ENCODE peak calls at places on chromosomes 5 and 9, in seven cellular contexts. One of them, this sample, is unnamed.

GRCh38 chr5:181121675-181122561 is 9.1 kb downstream of the OR2V1 start:
- DNase-seq in AG09309: no peak
- DNase-seq in fibroblast of lung: no peak
- DNase-seq in PC-9: no peak
- DNase-seq in tibial artery: no peak
- DNase-seq in mucosa of descending colon: no peak
- DNase-seq in upper lobe of right lung: peak; percentile 57
- DNase-seq in this sample: no peak

GRCh38 chr9:27179245-27179870 is 70.3 kb downstream of the TEK start:
- DNase-seq in AG09309: no peak
- DNase-seq in fibroblast of lung: peak; percentile 26
- DNase-seq in PC-9: no peak
- DNase-seq in tibial artery: no peak
- DNase-seq in mucosa of descending colon: no peak
- DNase-seq in upper lobe of right lung: no peak
- DNase-seq in this sample: no peak

GRCh38 chr5:35960328-35960727 is 21.9 kb upstream of the CAPSL start:
- DNase-seq in AG09309: no peak
- DNase-seq in fibroblast of lung: no peak
- DNase-seq in PC-9: no peak
- DNase-seq in tibial artery: no peak
- DNase-seq in mucosa of descending colon: no peak
- DNase-seq in upper lobe of right lung: no peak
- DNase-seq in this sample: no peak

GRCh38 chr9:88835038-88835466 is 156.2 kb upstream of the S1PR3 start:
- DNase-seq in AG09309: no peak
- DNase-seq in fibroblast of lung: peak; percentile 65
- DNase-seq in PC-9: no peak
- DNase-seq in tibial artery: no peak
- DNase-seq in mucosa of descending colon: no peak
- DNase-seq in upper lobe of right lung: no peak
- DNase-seq in this sample: peak; percentile 58

GRCh38 chr9:137089232-137089947 is 2.6 kb downstream of the MAN1B1 start:
- DNase-seq in AG09309: no peak
- DNase-seq in fibroblast of lung: no peak
- DNase-seq in PC-9: no peak
- DNase-seq in tibial artery: no peak
- DNase-seq in mucosa of descending colon: no peak
- DNase-seq in upper lobe of right lung: no peak
- DNase-seq in this sample: no peak

GRCh38 chr9:22354699-22355384 is 91.8 kb upstream of the DMRTA1 start:
- DNase-seq in AG09309: no peak
- DNase-seq in fibroblast of lung: no peak
- DNase-seq in PC-9: no peak
- DNase-seq in tibial artery: no peak
- DNase-seq in mucosa of descending colon: no peak
- DNase-seq in upper lobe of right lung: no peak
- DNase-seq in this sample: no peak

GRCh38 chr5:124461110-124461509 is 285.3 kb downstream of the ZNF608 start:
- DNase-seq in AG09309: no peak
- DNase-seq in fibroblast of lung: no peak
- DNase-seq in PC-9: no peak
- DNase-seq in tibial artery: no peak
- DNase-seq in mucosa of descending colon: no peak
- DNase-seq in upper lobe of right lung: no peak
- DNase-seq in this sample: no peak

GRCh38 chr5:11973469-11973868 is 69.2 kb upstream of the CTNND2 start:
- DNase-seq in AG09309: no peak
- DNase-seq in fibroblast of lung: no peak
- DNase-seq in PC-9: no peak
- DNase-seq in tibial artery: no peak
- DNase-seq in mucosa of descending colon: no peak
- DNase-seq in upper lobe of right lung: no peak
- DNase-seq in this sample: no peak

GRCh38 chr9:270657-271237 is 56.1 kb downstream of the DOCK8 start:
- DNase-seq in AG09309: no peak
- DNase-seq in fibroblast of lung: no peak
- DNase-seq in PC-9: no peak
- DNase-seq in tibial artery: no peak
- DNase-seq in mucosa of descending colon: no peak
- DNase-seq in upper lobe of right lung: no peak
- DNase-seq in this sample: peak; percentile 19

GRCh38 chr9:127557466-127557869 is 54.6 kb upstream of the STXBP1 start:
- DNase-seq in AG09309: no peak
- DNase-seq in fibroblast of lung: peak; percentile 82
- DNase-seq in PC-9: peak; percentile 50
- DNase-seq in tibial artery: no peak
- DNase-seq in mucosa of descending colon: no peak
- DNase-seq in upper lobe of right lung: no peak
- DNase-seq in this sample: no peak

GRCh38 chr5:139904566-139905400 is 109.2 kb downstream of the PSD2 start:
- DNase-seq in AG09309: no peak
- DNase-seq in fibroblast of lung: no peak
- DNase-seq in PC-9: no peak
- DNase-seq in tibial artery: no peak
- DNase-seq in mucosa of descending colon: no peak
- DNase-seq in upper lobe of right lung: peak; percentile 56
- DNase-seq in this sample: no peak

GRCh38 chr9:27572566-27572917 is 739 bp downstream of the C9orf72 start:
- DNase-seq in AG09309: no peak
- DNase-seq in fibroblast of lung: peak; percentile 39
- DNase-seq in PC-9: peak; percentile 74
- DNase-seq in tibial artery: peak; percentile 78
- DNase-seq in mucosa of descending colon: peak; percentile 66
- DNase-seq in upper lobe of right lung: no peak
- DNase-seq in this sample: peak; percentile 73

GRCh38 chr5:180829711-180830110 is 27.1 kb upstream of the MGAT1 start:
- DNase-seq in AG09309: no peak
- DNase-seq in fibroblast of lung: no peak
- DNase-seq in PC-9: no peak
- DNase-seq in tibial artery: no peak
- DNase-seq in mucosa of descending colon: no peak
- DNase-seq in upper lobe of right lung: no peak
- DNase-seq in this sample: no peak

GRCh38 chr5:151706906-151707305 is 20.2 kb upstream of the SPARC start:
- DNase-seq in AG09309: no peak
- DNase-seq in fibroblast of lung: no peak
- DNase-seq in PC-9: no peak
- DNase-seq in tibial artery: no peak
- DNase-seq in mucosa of descending colon: no peak
- DNase-seq in upper lobe of right lung: no peak
- DNase-seq in this sample: no peak

GRCh38 chr5:122150128-122150685 is 20.9 kb downstream of the ZNF474 start:
- DNase-seq in AG09309: no peak
- DNase-seq in fibroblast of lung: no peak
- DNase-seq in PC-9: no peak
- DNase-seq in tibial artery: no peak
- DNase-seq in mucosa of descending colon: no peak
- DNase-seq in upper lobe of right lung: no peak
- DNase-seq in this sample: no peak

GRCh38 chr5:179974946-179975712 is 67.4 kb upstream of the TBC1D9B start:
- DNase-seq in AG09309: no peak
- DNase-seq in fibroblast of lung: peak; percentile 14
- DNase-seq in PC-9: no peak
- DNase-seq in tibial artery: no peak
- DNase-seq in mucosa of descending colon: peak; percentile 64
- DNase-seq in upper lobe of right lung: peak; percentile 70
- DNase-seq in this sample: peak; percentile 59

GRCh38 chr9:77965445-77965844 is 66.2 kb downstream of the GNAQ start:
- DNase-seq in AG09309: no peak
- DNase-seq in fibroblast of lung: no peak
- DNase-seq in PC-9: no peak
- DNase-seq in tibial artery: no peak
- DNase-seq in mucosa of descending colon: no peak
- DNase-seq in upper lobe of right lung: no peak
- DNase-seq in this sample: no peak

GRCh38 chr9:21465859-21466518 is 16.1 kb downstream of the IFNE start:
- DNase-seq in AG09309: peak; percentile 32
- DNase-seq in fibroblast of lung: peak; percentile 75
- DNase-seq in PC-9: peak; percentile 51
- DNase-seq in tibial artery: no peak
- DNase-seq in mucosa of descending colon: peak; percentile 42
- DNase-seq in upper lobe of right lung: no peak
- DNase-seq in this sample: peak; percentile 49

GRCh38 chr5:105392710-105393149 is 1830.1 kb upstream of the NUDT12 start:
- DNase-seq in AG09309: no peak
- DNase-seq in fibroblast of lung: no peak
- DNase-seq in PC-9: peak; percentile 70
- DNase-seq in tibial artery: no peak
- DNase-seq in mucosa of descending colon: no peak
- DNase-seq in upper lobe of right lung: no peak
- DNase-seq in this sample: no peak

GRCh38 chr9:2764371-2764770 is 47.1 kb downstream of the KCNV2 start:
- DNase-seq in AG09309: no peak
- DNase-seq in fibroblast of lung: no peak
- DNase-seq in PC-9: no peak
- DNase-seq in tibial artery: no peak
- DNase-seq in mucosa of descending colon: peak; percentile 8
- DNase-seq in upper lobe of right lung: no peak
- DNase-seq in this sample: peak; percentile 13

GRCh38 chr5:17282283-17283120 is 65.1 kb downstream of the BASP1 start:
- DNase-seq in AG09309: no peak
- DNase-seq in fibroblast of lung: no peak
- DNase-seq in PC-9: no peak
- DNase-seq in tibial artery: no peak
- DNase-seq in mucosa of descending colon: no peak
- DNase-seq in upper lobe of right lung: no peak
- DNase-seq in this sample: peak; percentile 94

GRCh38 chr9:18549772-18550171 is 75.8 kb downstream of the ADAMTSL1 start:
- DNase-seq in AG09309: no peak
- DNase-seq in fibroblast of lung: no peak
- DNase-seq in PC-9: no peak
- DNase-seq in tibial artery: no peak
- DNase-seq in mucosa of descending colon: no peak
- DNase-seq in upper lobe of right lung: no peak
- DNase-seq in this sample: no peak

GRCh38 chr9:85729882-85730281 is 11.9 kb downstream of the AGTPBP1 start:
- DNase-seq in AG09309: no peak
- DNase-seq in fibroblast of lung: no peak
- DNase-seq in PC-9: no peak
- DNase-seq in tibial artery: no peak
- DNase-seq in mucosa of descending colon: no peak
- DNase-seq in upper lobe of right lung: no peak
- DNase-seq in this sample: peak; percentile 30

GRCh38 chr5:133360693-133361479 is 251.5 kb downstream of the FSTL4 start:
- DNase-seq in AG09309: no peak
- DNase-seq in fibroblast of lung: no peak
- DNase-seq in PC-9: no peak
- DNase-seq in tibial artery: no peak
- DNase-seq in mucosa of descending colon: no peak
- DNase-seq in upper lobe of right lung: no peak
- DNase-seq in this sample: no peak

GRCh38 chr5:84229045-84229444 is 155.6 kb downstream of the EDIL3 start:
- DNase-seq in AG09309: no peak
- DNase-seq in fibroblast of lung: no peak
- DNase-seq in PC-9: no peak
- DNase-seq in tibial artery: no peak
- DNase-seq in mucosa of descending colon: no peak
- DNase-seq in upper lobe of right lung: no peak
- DNase-seq in this sample: no peak

DNA sequence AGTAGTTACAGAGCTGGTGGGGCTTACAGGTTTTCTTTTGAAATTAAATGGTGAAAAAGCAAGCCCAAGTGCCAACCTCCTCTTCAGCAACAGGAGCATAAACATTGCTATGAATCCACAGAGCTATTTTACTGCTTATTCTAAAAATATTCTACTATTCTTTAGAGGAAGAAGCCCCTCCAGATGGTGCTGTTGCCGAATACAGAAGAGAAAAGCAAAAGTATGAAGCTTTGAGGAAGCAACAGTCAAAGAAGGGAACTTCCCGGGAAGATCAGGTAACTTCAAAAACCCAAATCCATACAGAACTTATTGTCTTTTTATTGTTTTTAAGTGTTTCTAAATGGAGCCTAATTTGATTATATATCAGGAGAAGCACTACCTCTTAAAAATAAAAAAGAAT is 202.8 kb downstream of the CWC27 start:
- DNase-seq in AG09309: no peak
- DNase-seq in fibroblast of lung: peak; percentile 32
- DNase-seq in PC-9: no peak
- DNase-seq in tibial artery: no peak
- DNase-seq in mucosa of descending colon: no peak
- DNase-seq in upper lobe of right lung: no peak
- DNase-seq in this sample: peak; percentile 1
- TF ChIP-seq CTCF in AG09309: peak; percentile 47
- TF ChIP-seq CTCF in fibroblast of lung: peak; percentile 24
- TF ChIP-seq CTCF in PC-9: no peak
- TF ChIP-seq CTCF in tibial artery: no peak
- TF ChIP-seq CTCF in mucosa of descending colon: no peak
- TF ChIP-seq CTCF in upper lobe of right lung: no peak
- TF ChIP-seq CTCF in this sample: no peak

GRCh38 chr9:129333961-129334743 is 156.1 kb upstream of the IER5L start:
- DNase-seq in AG09309: peak; percentile 87
- DNase-seq in fibroblast of lung: peak; percentile 95
- DNase-seq in PC-9: peak; percentile 98
- DNase-seq in tibial artery: peak; percentile 93
- DNase-seq in mucosa of descending colon: peak; percentile 79
- DNase-seq in upper lobe of right lung: peak; percentile 97
- DNase-seq in this sample: no peak
- H3K4me3 ChIP-seq in AG09309: no peak overlapping the region
- H3K4me3 ChIP-seq in fibroblast of lung: peak overlapping the region; percentile 25
- H3K4me3 ChIP-seq in PC-9: peak overlapping the region; percentile 43
- H3K4me3 ChIP-seq in tibial artery: no peak overlapping the region
- H3K4me3 ChIP-seq in mucosa of descending colon: no peak overlapping the region
- H3K4me3 ChIP-seq in upper lobe of right lung: peak overlapping the region; percentile 17
- H3K4me3 ChIP-seq in this sample: no peak overlapping the region

GRCh38 chr5:142915038-142915437 is 144.9 kb downstream of the ARHGAP26 start:
- DNase-seq in AG09309: no peak
- DNase-seq in fibroblast of lung: no peak
- DNase-seq in PC-9: no peak
- DNase-seq in tibial artery: no peak
- DNase-seq in mucosa of descending colon: no peak
- DNase-seq in upper lobe of right lung: no peak
- DNase-seq in this sample: no peak

GRCh38 chr5:142918959-142919635 is 148.9 kb downstream of the ARHGAP26 start:
- DNase-seq in AG09309: no peak
- DNase-seq in fibroblast of lung: no peak
- DNase-seq in PC-9: no peak
- DNase-seq in tibial artery: no peak
- DNase-seq in mucosa of descending colon: no peak
- DNase-seq in upper lobe of right lung: no peak
- DNase-seq in this sample: no peak

GRCh38 chr5:142913728-142914338 is 143.7 kb downstream of the ARHGAP26 start:
- DNase-seq in AG09309: no peak
- DNase-seq in fibroblast of lung: no peak
- DNase-seq in PC-9: peak; percentile 97
- DNase-seq in tibial artery: no peak
- DNase-seq in mucosa of descending colon: no peak
- DNase-seq in upper lobe of right lung: no peak
- DNase-seq in this sample: no peak

GRCh38 chr5:142911775-142912174 is 141.6 kb downstream of the ARHGAP26 start:
- DNase-seq in AG09309: no peak
- DNase-seq in fibroblast of lung: no peak
- DNase-seq in PC-9: no peak
- DNase-seq in tibial artery: no peak
- DNase-seq in mucosa of descending colon: no peak
- DNase-seq in upper lobe of right lung: no peak
- DNase-seq in this sample: no peak

GRCh38 chr5:142915840-142916424 is 145.8 kb downstream of the ARHGAP26 start:
- DNase-seq in AG09309: no peak
- DNase-seq in fibroblast of lung: peak; percentile 27
- DNase-seq in PC-9: no peak
- DNase-seq in tibial artery: no peak
- DNase-seq in mucosa of descending colon: peak; percentile 39
- DNase-seq in upper lobe of right lung: no peak
- DNase-seq in this sample: peak; percentile 57
- TF ChIP-seq CTCF in AG09309: peak; percentile 62
- TF ChIP-seq CTCF in fibroblast of lung: peak; percentile 60
- TF ChIP-seq CTCF in PC-9: peak; percentile 72
- TF ChIP-seq CTCF in tibial artery: no peak
- TF ChIP-seq CTCF in mucosa of descending colon: peak; percentile 19
- TF ChIP-seq CTCF in upper lobe of right lung: peak; percentile 43
- TF ChIP-seq CTCF in this sample: peak; percentile 54

GRCh38 chr5:88675758-88676636 is 207.0 kb downstream of the MEF2C start:
- DNase-seq in AG09309: no peak
- DNase-seq in fibroblast of lung: peak; percentile 53
- DNase-seq in PC-9: peak; percentile 80
- DNase-seq in tibial artery: no peak
- DNase-seq in mucosa of descending colon: peak; percentile 65
- DNase-seq in upper lobe of right lung: peak; percentile 66
- DNase-seq in this sample: peak; percentile 92
- H3K4me3 ChIP-seq in AG09309: peak overlapping the region; percentile 13
- H3K4me3 ChIP-seq in fibroblast of lung: peak overlapping the region; percentile 33
- H3K4me3 ChIP-seq in PC-9: peak overlapping the region; percentile 77
- H3K4me3 ChIP-seq in tibial artery: peak overlapping the region; percentile 14
- H3K4me3 ChIP-seq in mucosa of descending colon: no peak overlapping the region
- H3K4me3 ChIP-seq in upper lobe of right lung: peak overlapping the region; percentile 45
- H3K4me3 ChIP-seq in this sample: peak overlapping the region; percentile 59

This sample was measured in GM12865.